ENCODE peak calls at places on chromosomes 11 and 22, in four cellular contexts. M is CD8-positive, alpha-beta memory T cell; K is GM23248; E is stimulated activated CD4-positive, alpha-beta T cell treated with anti-CD3 and anti-CD28 coated beads, TNF-alpha, amount 100 ng/mL, for 4 hours. L is an unnamed sample.

GRCh38 chr22:26677217-26677616 is 19.8 kb downstream of the MIAT start:
- DNase-seq in E (no peak), K (no peak), M (no peak), L (no peak)

GRCh38 chr11:65182258-65183170 is 786 bp downstream of the CAPN1 start:
- DNase-seq in K (peak), M (no peak), E (no peak), L (no peak)

GRCh38 chr11:46308632-46309419 is 31.4 kb downstream of the CREB3L1 start:
- DNase-seq in E (peak), K (peak), M (peak), L (no peak)

GRCh38 chr11:61923166-61924015 is 6.0 kb upstream of the RAB3IL1 start:
- DNase-seq in M (no peak), E (no peak), K (peak), L (no peak)

GRCh38 chr22:46854125-46854870 is 91.8 kb downstream of the TBC1D22A start:
- DNase-seq in E (no peak), M (no peak), K (no peak), L (no peak)

GRCh38 chr11:125071831-125072209 is 8.7 kb downstream of the SLC37A2 start:
- DNase-seq in M (no peak), E (no peak), K (no peak), L (no peak)

GRCh38 chr22:48579035-48579914 is 1248.4 kb downstream of the BRD1 start:
- DNase-seq in K (no peak), M (no peak), E (no peak), L (no peak)

GRCh38 chr11:117490019-117490679 is 162.5 kb downstream of the CEP164 start:
- DNase-seq in M (no peak), E (no peak), K (no peak), L (no peak)

GRCh38 chr11:76200006-76200940 is 6.0 kb downstream of the WNT11 start:
- DNase-seq in M (peak), K (no peak), E (no peak), L (no peak)

GRCh38 chr11:3156282-3156660 is 8.8 kb downstream of the OSBPL5 start:
- DNase-seq in E (no peak), M (no peak), K (no peak), L (no peak)

GRCh38 chr11:14356342-14356741 is 2.6 kb downstream of the RRAS2 start:
- DNase-seq in E (no peak), M (no peak), K (no peak), L (no peak)

GRCh38 chr11:60785806-60786361 is 751 bp downstream of the MS4A10 start:
- DNase-seq in K (peak), E (no peak), M (no peak), L (no peak)

GRCh38 chr11:62647609-62648005 is 1.2 kb upstream of the GANAB start:
- DNase-seq in M (no peak), E (no peak), K (peak), L (no peak)

GRCh38 chr22:30186048-30186447 is 60.5 kb downstream of the LIF start:
- DNase-seq in E (no peak), K (no peak), M (no peak), L (no peak)

L was measured in CMK.